ENCODE peak calls at places on chromosomes 5 and 9, in four cellular contexts. H, G, L and Y are unnamed samples.

GRCh38 chr5:80034962-80035821 is at the start of gene THBS4:
- DNase-seq in L (no peak), G (no peak), H (no peak), Y (no peak)

GRCh38 chr9:114905160-114905940 is 25.0 kb downstream of the TNFSF8 start:
- DNase-seq in H (no peak), G (no peak), L (no peak), Y (no peak)

GRCh38 chr9:131001990-131002389 is 7.0 kb upstream of the LAMC3 start:
- DNase-seq in L (no peak), G (no peak), H (no peak), Y (no peak)

GRCh38 chr9:98862936-98863335 is 55.5 kb downstream of the GALNT12 start:
- DNase-seq in L (no peak), H (no peak), G (no peak), Y (no peak)

GRCh38 chr5:174552428-174552827 is 172.0 kb upstream of the MSX2 start:
- DNase-seq in L (no peak), H (no peak), G (no peak), Y (no peak)

GRCh38 chr5:115962565-115963402 is 509 bp downstream of the LVRN start:
- DNase-seq in G (peak), L (no peak), H (peak), Y (no peak)

GRCh38 chr5:126965061-126965475 is 65.3 kb downstream of the MARCHF3 start:
- DNase-seq in H (no peak), G (peak), L (peak), Y (no peak)

GRCh38 chr5:141172381-141173204 is at the start of gene PCDHB7:
- DNase-seq in H (peak), G (peak), L (no peak), Y (no peak)

GRCh38 chr5:96572864-96573512 is 89.2 kb upstream of the CAST start:
- DNase-seq in L (peak), H (no peak), G (peak), Y (no peak)

GRCh38 chr5:176638437-176638836 is 8.0 kb downstream of the EIF4E1B start:
- DNase-seq in H (no peak), L (no peak), G (no peak), Y (no peak)

GRCh38 chr9:128211551-128212281 is 8.5 kb downstream of the DNM1 start:
- DNase-seq in G (no peak), L (no peak), H (no peak), Y (no peak)

GRCh38 chr9:13810510-13810909 is 503.4 kb downstream of the NFIB start:
- DNase-seq in L (peak), H (no peak), G (peak), Y (no peak)

GRCh38 chr5:173051746-173052145 is 4.4 kb upstream of the CREBRF start:
- DNase-seq in L (peak), G (peak), H (no peak), Y (no peak)

GRCh38 chr5:149439899-149440655 is 61.0 kb upstream of the IL17B start:
- DNase-seq in L (peak), G (peak), H (peak), Y (no peak)

GRCh38 chr9:92728831-92729734 is 35.5 kb downstream of the BICD2 start:
- DNase-seq in H (peak), G (peak), L (no peak), Y (peak)

GRCh38 chr5:95808013-95808685 is 14.4 kb downstream of the GLRX start:
- DNase-seq in H (no peak), L (no peak), G (no peak), Y (no peak)

GRCh38 chr5:37685816-37686215 is 154.0 kb downstream of the GDNF start:
- DNase-seq in G (no peak), H (no peak), L (no peak), Y (no peak)

GRCh38 chr5:129593525-129593924 is 133.4 kb downstream of the ADAMTS19 start:
- DNase-seq in L (peak), G (peak), H (no peak), Y (no peak)

GRCh38 chr9:23145467-23145866 is 680.6 kb downstream of the ELAVL2 start:
- DNase-seq in H (no peak), G (no peak), L (no peak), Y (no peak)

GRCh38 chr9:106861585-106862114 is 1.3 kb upstream of the ZNF462 start:
- DNase-seq in G (no peak), H (no peak), L (no peak), Y (no peak)

GRCh38 chr9:34998266-34998665 is 8.7 kb downstream of the DNAJB5 start:
- DNase-seq in G (no peak), H (no peak), L (no peak), Y (no peak)

GRCh38 chr5:179222246-179223017 is 122.8 kb downstream of the ADAMTS2 start:
- DNase-seq in L (no peak), G (no peak), H (no peak), Y (no peak)

DNA sequence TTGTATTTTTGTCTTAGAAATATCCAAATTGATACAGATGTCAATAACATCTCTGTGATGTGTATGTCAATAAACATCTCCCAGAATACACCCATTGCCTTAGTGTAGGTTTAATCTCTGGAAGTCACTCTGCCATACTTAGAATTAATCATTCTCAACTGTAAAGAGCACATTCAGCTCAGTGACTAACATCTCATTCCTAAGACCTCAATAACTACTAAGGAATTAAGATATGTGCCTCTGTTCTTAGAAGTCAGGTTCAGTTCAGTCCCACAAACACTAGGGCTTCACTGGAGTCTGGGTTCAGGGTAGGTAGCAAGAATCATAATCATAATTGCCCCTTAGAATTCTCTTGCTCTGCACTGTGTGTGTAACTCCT is 31.7 kb downstream of the UGCG start:
- DNase-seq in L (no peak), G (peak), H (no peak), Y (no peak)
- TF ChIP-seq CTCF in L (no peak), G (no peak), H (no peak), Y (no peak)

DNA sequence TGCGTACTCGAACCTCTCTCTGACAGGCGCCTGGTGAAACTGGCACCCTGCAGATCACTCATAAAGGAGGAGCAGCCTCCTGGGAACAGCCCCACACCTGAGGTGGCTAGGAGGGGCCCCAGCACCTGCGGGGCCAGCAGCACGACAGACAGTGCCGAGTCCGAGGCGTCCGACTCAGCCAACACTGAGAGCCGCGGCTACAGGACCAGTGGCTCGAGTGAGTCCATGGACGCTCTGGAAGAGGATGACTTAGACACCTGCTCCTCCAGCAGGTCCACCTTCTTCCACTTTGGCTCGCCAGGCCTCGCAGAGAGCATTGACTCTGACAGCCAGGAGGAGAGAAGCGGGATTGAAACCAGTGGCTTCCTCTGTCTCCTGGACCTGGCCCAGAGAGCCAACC is 13.5 kb upstream of the TRMT10B start:
- DNase-seq in G (no peak), H (no peak), L (no peak), Y (no peak)
- TF ChIP-seq CTCF in G (no peak), H (no peak), L (no peak), Y (no peak)

GRCh38 chr5:142770650-142771609 is 753 bp downstream of the ARHGAP26 start:
- DNase-seq in L (peak), G (peak), H (peak), Y (no peak)
- TF ChIP-seq CTCF in L (peak), G (no peak), H (peak), Y (no peak)

GRCh38 chr9:4875559-4875958 is 82.8 kb downstream of the RCL1 start:
- DNase-seq in G (no peak), L (no peak), H (no peak), Y (no peak)

DNA sequence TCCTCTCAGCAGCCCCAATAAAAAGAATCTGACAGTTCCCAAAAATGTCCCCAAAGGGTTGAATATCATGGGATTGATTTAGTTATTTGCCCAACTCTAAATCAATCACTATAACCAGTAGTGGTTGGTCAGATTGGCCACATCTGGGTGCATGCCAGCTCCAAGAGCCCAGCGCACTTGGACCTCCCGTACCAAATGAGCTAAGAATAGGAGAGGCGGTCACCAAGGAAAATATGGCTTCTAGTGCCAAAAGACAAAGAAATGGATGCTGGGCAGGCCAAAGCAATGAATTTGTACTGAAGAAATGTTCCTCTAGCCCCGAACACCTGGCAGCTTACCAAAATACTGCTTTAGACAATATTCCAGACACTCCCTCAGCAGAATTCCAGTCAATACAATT is 80.3 kb downstream of the RCL1 start:
- DNase-seq in H (no peak), L (no peak), G (no peak), Y (no peak)
- TF ChIP-seq CTCF in H (no peak), L (no peak), G (no peak), Y (no peak)

GRCh38 chr5:102834438-102834964 is 79.4 kb downstream of the PAM start:
- DNase-seq in L (no peak), G (no peak), H (no peak), Y (no peak)

GRCh38 chr5:102833146-102833545 is 78.0 kb downstream of the PAM start:
- DNase-seq in G (peak), L (no peak), H (no peak), Y (no peak)

GRCh38 chr5:102830241-102830640 is 75.1 kb downstream of the PAM start:
- DNase-seq in L (peak), H (no peak), G (no peak), Y (no peak)

GRCh38 chr5:102832445-102832844 is 77.3 kb downstream of the PAM start:
- DNase-seq in H (no peak), G (no peak), L (no peak), Y (no peak)

GRCh38 chr5:102835715-102836114 is 80.6 kb downstream of the PAM start:
- DNase-seq in H (no peak), L (no peak), G (no peak), Y (no peak)
- TF ChIP-seq CTCF in H (no peak), L (no peak), G (no peak), Y (no peak)

GRCh38 chr5:142869883-142870282 is 99.7 kb downstream of the ARHGAP26 start:
- DNase-seq in G (no peak), H (no peak), L (no peak), Y (no peak)
- TF ChIP-seq CTCF in G (no peak), H (no peak), L (no peak), Y (no peak)

GRCh38 chr5:144684899-144685298 is 514.2 kb downstream of the KCTD16 start:
- DNase-seq in H (no peak), G (no peak), L (no peak), Y (no peak)

DNA sequence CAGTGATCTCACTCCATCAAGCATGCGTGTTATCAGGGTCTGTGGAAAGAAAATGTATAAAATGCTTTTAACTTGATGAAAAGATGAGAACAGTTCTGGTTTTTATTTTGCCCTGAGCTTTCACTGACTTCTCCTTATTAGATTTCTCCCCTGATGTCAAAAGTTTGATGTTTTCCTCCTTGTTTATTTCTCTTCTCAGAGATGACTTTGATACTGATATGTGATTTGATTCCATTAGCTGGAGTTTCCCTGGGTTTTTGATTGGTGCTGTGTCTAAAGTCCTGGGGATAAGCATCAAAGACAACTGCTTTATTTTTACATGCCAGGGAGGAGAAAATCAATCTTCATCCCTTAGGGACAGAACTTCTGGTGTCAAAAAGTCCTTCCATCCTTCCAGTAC is 510.0 kb downstream of the KCTD16 start:
- DNase-seq in H (no peak), L (no peak), G (no peak), Y (no peak)
- TF ChIP-seq CTCF in H (no peak), L (no peak), G (no peak), Y (no peak)